ENCODE peak calls at places on chromosomes 7 and 10, in seven cellular contexts. One of them, this sample, is unnamed.
A peak's percentile ranks its signal among the peaks of the same experiment; 100 is the strongest.

GRCh38 chr7:82183633-82184032 is 259.9 kb downstream of the CACNA2D1 start:
- DNase-seq in fibroblast of lung: peak; percentile 52
- DNase-seq in HepG2: no peak
- DNase-seq in PC-3: peak; percentile 70
- DNase-seq in endothelial cell of umbilical vein: no peak
- DNase-seq in GM12878: no peak
- DNase-seq in MM.1S: no peak
- DNase-seq in this sample: peak; percentile 84

GRCh38 chr10:73991846-73992245 is 6.1 kb upstream of the VCL start:
- DNase-seq in HepG2: no peak
- DNase-seq in PC-3: no peak
- DNase-seq in fibroblast of lung: no peak
- DNase-seq in MM.1S: peak; percentile 46
- DNase-seq in GM12878: no peak
- DNase-seq in endothelial cell of umbilical vein: no peak
- DNase-seq in this sample: no peak

GRCh38 chr10:132302421-132302820 is 5.3 kb downstream of the STK32C start:
- DNase-seq in fibroblast of lung: no peak
- DNase-seq in endothelial cell of umbilical vein: no peak
- DNase-seq in HepG2: no peak
- DNase-seq in PC-3: no peak
- DNase-seq in MM.1S: no peak
- DNase-seq in GM12878: no peak
- DNase-seq in this sample: no peak

GRCh38 chr7:86833360-86833759 is 189.7 kb downstream of the GRM3 start:
- DNase-seq in GM12878: no peak
- DNase-seq in MM.1S: no peak
- DNase-seq in endothelial cell of umbilical vein: no peak
- DNase-seq in PC-3: no peak
- DNase-seq in fibroblast of lung: no peak
- DNase-seq in HepG2: no peak
- DNase-seq in this sample: no peak

GRCh38 chr10:86438091-86438749 is 71.6 kb upstream of the GRID1 start:
- DNase-seq in GM12878: no peak
- DNase-seq in MM.1S: no peak
- DNase-seq in PC-3: no peak
- DNase-seq in HepG2: peak; percentile 89
- DNase-seq in endothelial cell of umbilical vein: no peak
- DNase-seq in fibroblast of lung: no peak
- DNase-seq in this sample: no peak

GRCh38 chr10:61068471-61068870 is 124.5 kb upstream of the RHOBTB1 start:
- DNase-seq in HepG2: no peak
- DNase-seq in endothelial cell of umbilical vein: no peak
- DNase-seq in MM.1S: no peak
- DNase-seq in PC-3: no peak
- DNase-seq in GM12878: no peak
- DNase-seq in fibroblast of lung: no peak
- DNase-seq in this sample: no peak

GRCh38 chr7:13282377-13282980 is 595.0 kb downstream of the ARL4A start:
- DNase-seq in endothelial cell of umbilical vein: peak; percentile 30
- DNase-seq in MM.1S: peak; percentile 25
- DNase-seq in fibroblast of lung: peak; percentile 76
- DNase-seq in HepG2: no peak
- DNase-seq in PC-3: peak; percentile 57
- DNase-seq in GM12878: no peak
- DNase-seq in this sample: peak; percentile 73

GRCh38 chr10:71301371-71301916 is 17.6 kb upstream of the SLC29A3 start:
- DNase-seq in MM.1S: no peak
- DNase-seq in fibroblast of lung: no peak
- DNase-seq in PC-3: no peak
- DNase-seq in GM12878: no peak
- DNase-seq in HepG2: no peak
- DNase-seq in endothelial cell of umbilical vein: no peak
- DNase-seq in this sample: no peak

GRCh38 chr7:28389504-28390385 is 22.6 kb upstream of the CREB5 start:
- DNase-seq in endothelial cell of umbilical vein: peak; percentile 76
- DNase-seq in HepG2: peak; percentile 29
- DNase-seq in GM12878: no peak
- DNase-seq in fibroblast of lung: peak; percentile 89
- DNase-seq in PC-3: peak; percentile 83
- DNase-seq in MM.1S: peak; percentile 69
- DNase-seq in this sample: peak; percentile 77

DNA sequence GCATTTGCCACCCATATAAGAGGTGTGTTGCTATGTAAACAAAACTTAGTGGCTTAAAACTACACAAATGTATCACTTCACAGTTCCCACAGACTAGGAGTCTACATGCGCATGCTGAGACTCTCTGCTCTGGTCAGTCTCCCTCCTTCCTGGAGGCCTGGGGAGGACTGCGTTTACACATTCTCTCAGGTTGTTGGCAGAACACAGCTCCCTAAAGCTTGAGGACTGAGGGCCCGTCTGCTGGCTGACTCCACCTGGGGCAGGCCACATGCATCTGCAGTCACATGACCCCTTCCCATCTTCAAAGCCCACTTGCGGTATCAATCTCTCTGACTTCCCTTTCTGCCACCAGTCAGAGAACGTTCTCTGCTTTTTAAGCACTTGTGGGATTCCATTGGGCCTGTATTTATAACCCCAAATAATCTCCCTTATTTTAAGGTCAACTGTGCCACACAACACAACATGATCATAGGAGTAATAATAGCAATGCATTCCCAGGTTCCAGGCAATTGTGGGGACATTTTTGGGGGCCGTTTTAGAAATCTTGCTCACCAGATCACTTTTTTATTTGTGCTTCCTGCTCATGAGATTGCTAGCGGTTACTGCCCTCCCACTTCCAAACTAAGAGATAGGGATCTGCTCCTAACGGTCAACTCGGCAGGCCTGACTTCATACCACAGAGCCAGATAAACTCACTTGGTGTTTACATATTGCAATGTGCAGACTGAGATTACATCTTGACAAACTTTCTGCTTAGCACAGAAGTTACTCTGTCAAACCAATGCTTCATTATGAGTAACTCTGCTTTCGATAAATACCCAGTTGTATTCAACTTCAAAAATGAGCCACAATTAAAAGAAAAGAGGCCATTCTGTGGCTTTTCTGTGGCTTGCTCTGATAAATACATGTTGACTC is 96.3 kb downstream of the ALOX5 start:
- DNase-seq in endothelial cell of umbilical vein: peak; percentile 95
- DNase-seq in fibroblast of lung: peak; percentile 86
- DNase-seq in HepG2: peak; percentile 88
- DNase-seq in PC-3: peak; percentile 82
- DNase-seq in MM.1S: no peak
- DNase-seq in GM12878: no peak
- DNase-seq in this sample: peak; percentile 47
- H2AFZ ChIP-seq in endothelial cell of umbilical vein: peak overlapping the region; percentile 0
- H2AFZ ChIP-seq in fibroblast of lung: no peak overlapping the region
- H2AFZ ChIP-seq in HepG2: no peak overlapping the region
- H2AFZ ChIP-seq in PC-3: no peak overlapping the region
- H2AFZ ChIP-seq in MM.1S: no peak overlapping the region
- H2AFZ ChIP-seq in GM12878: peak overlapping the region; percentile 75
- H2AFZ ChIP-seq in this sample: no peak overlapping the region

GRCh38 chr7:15504376-15504775 is 57.4 kb downstream of the AGMO start:
- DNase-seq in GM12878: no peak
- DNase-seq in PC-3: no peak
- DNase-seq in HepG2: no peak
- DNase-seq in MM.1S: no peak
- DNase-seq in fibroblast of lung: no peak
- DNase-seq in endothelial cell of umbilical vein: peak; percentile 93
- DNase-seq in this sample: no peak
- TF ChIP-seq EZH2 in GM12878: no peak
- TF ChIP-seq EZH2 in PC-3: no peak
- TF ChIP-seq EZH2 in HepG2: no peak
- TF ChIP-seq EZH2 in MM.1S: no peak
- TF ChIP-seq EZH2 in fibroblast of lung: no peak
- TF ChIP-seq EZH2 in endothelial cell of umbilical vein: no peak
- TF ChIP-seq EZH2 in this sample: no peak

GRCh38 chr10:48522011-48522765 is 82.7 kb downstream of the ARHGAP22 start:
- DNase-seq in endothelial cell of umbilical vein: no peak
- DNase-seq in GM12878: no peak
- DNase-seq in HepG2: no peak
- DNase-seq in fibroblast of lung: no peak
- DNase-seq in PC-3: no peak
- DNase-seq in MM.1S: no peak
- DNase-seq in this sample: peak; percentile 55
- H3K4me1 ChIP-seq in endothelial cell of umbilical vein: peaks cover 27% of the 10 kb centered on the region
- H3K4me1 ChIP-seq in GM12878: peaks cover 10% of the 10 kb centered on the region
- H3K4me1 ChIP-seq in HepG2: peaks cover 16% of the 10 kb centered on the region
- H3K4me1 ChIP-seq in fibroblast of lung: peaks cover 28% of the 10 kb centered on the region
- H3K4me1 ChIP-seq in PC-3: peaks cover 4% of the 10 kb centered on the region
- H3K4me1 ChIP-seq in MM.1S: no peaks in the 10 kb centered on the region
- H3K4me1 ChIP-seq in this sample: peaks cover 43% of the 10 kb centered on the region

GRCh38 chr10:59362991-59363390 is 642 bp upstream of the FAM13C start:
- DNase-seq in endothelial cell of umbilical vein: peak; percentile 14
- DNase-seq in GM12878: no peak
- DNase-seq in MM.1S: no peak
- DNase-seq in fibroblast of lung: peak; percentile 63
- DNase-seq in PC-3: peak; percentile 58
- DNase-seq in HepG2: no peak
- DNase-seq in this sample: peak; percentile 77
- H2AFZ ChIP-seq in endothelial cell of umbilical vein: no peak overlapping the region
- H2AFZ ChIP-seq in GM12878: no peak overlapping the region
- H2AFZ ChIP-seq in MM.1S: peak overlapping the region; percentile 80
- H2AFZ ChIP-seq in fibroblast of lung: no peak overlapping the region
- H2AFZ ChIP-seq in PC-3: peak overlapping the region; percentile 83
- H2AFZ ChIP-seq in HepG2: no peak overlapping the region
- H2AFZ ChIP-seq in this sample: peak overlapping the region; percentile 90

GRCh38 chr7:27247452-27248426 is 5.1 kb downstream of the EVX1 start:
- DNase-seq in PC-3: no peak
- DNase-seq in HepG2: no peak
- DNase-seq in GM12878: no peak
- DNase-seq in endothelial cell of umbilical vein: no peak
- DNase-seq in MM.1S: no peak
- DNase-seq in fibroblast of lung: no peak
- DNase-seq in this sample: no peak

GRCh38 chr7:27245124-27245797 is 2.7 kb downstream of the EVX1 start:
- DNase-seq in MM.1S: no peak
- DNase-seq in endothelial cell of umbilical vein: no peak
- DNase-seq in HepG2: no peak
- DNase-seq in GM12878: no peak
- DNase-seq in PC-3: no peak
- DNase-seq in fibroblast of lung: no peak
- DNase-seq in this sample: no peak

GRCh38 chr7:27247000-27247399 is 4.4 kb downstream of the EVX1 start:
- DNase-seq in PC-3: no peak
- DNase-seq in GM12878: no peak
- DNase-seq in HepG2: no peak
- DNase-seq in MM.1S: no peak
- DNase-seq in endothelial cell of umbilical vein: no peak
- DNase-seq in fibroblast of lung: no peak
- DNase-seq in this sample: no peak

GRCh38 chr7:27244488-27245123 is 2.0 kb downstream of the EVX1 start:
- DNase-seq in HepG2: no peak
- DNase-seq in GM12878: no peak
- DNase-seq in endothelial cell of umbilical vein: no peak
- DNase-seq in PC-3: no peak
- DNase-seq in MM.1S: no peak
- DNase-seq in fibroblast of lung: no peak
- DNase-seq in this sample: no peak

GRCh38 chr7:27245798-27246691 is 3.4 kb downstream of the EVX1 start:
- DNase-seq in GM12878: no peak
- DNase-seq in fibroblast of lung: no peak
- DNase-seq in HepG2: no peak
- DNase-seq in MM.1S: no peak
- DNase-seq in PC-3: no peak
- DNase-seq in endothelial cell of umbilical vein: no peak
- DNase-seq in this sample: peak; percentile 57
- TF ChIP-seq EZH2 in GM12878: no peak
- TF ChIP-seq EZH2 in fibroblast of lung: peak; percentile 86
- TF ChIP-seq EZH2 in HepG2: no peak
- TF ChIP-seq EZH2 in MM.1S: no peak
- TF ChIP-seq EZH2 in PC-3: no peak
- TF ChIP-seq EZH2 in endothelial cell of umbilical vein: peak; percentile 100
- TF ChIP-seq EZH2 in this sample: peak; percentile 94

This sample was measured in GM23248.